ENCODE peak calls at places on chromosomes 2 and 18, in nine cellular contexts. One of them, this sample, is unnamed.

GRCh38 chr2:120110507-120110906 is 97.6 kb downstream of the EPB41L5 start:
- DNase-seq in hepatocyte: no peak
- DNase-seq in PC-3: no peak
- DNase-seq in neural progenitor cell: no peak
- DNase-seq in GM23248: no peak
- DNase-seq in MM.1S: no peak
- DNase-seq in SK-N-SH: no peak
- DNase-seq in GM23338: no peak
- DNase-seq in OCI-LY7: no peak
- DNase-seq in this sample: no peak

GRCh38 chr2:226971770-226972169 is 135.9 kb downstream of the RHBDD1 start:
- DNase-seq in neural progenitor cell: no peak
- DNase-seq in GM23248: no peak
- DNase-seq in SK-N-SH: no peak
- DNase-seq in OCI-LY7: peak
- DNase-seq in PC-3: no peak
- DNase-seq in hepatocyte: no peak
- DNase-seq in GM23338: no peak
- DNase-seq in MM.1S: peak
- DNase-seq in this sample: no peak

GRCh38 chr2:13006829-13007715 is 290.3 kb downstream of the TRIB2 start:
- DNase-seq in GM23338: peak
- DNase-seq in PC-3: peak
- DNase-seq in GM23248: peak
- DNase-seq in SK-N-SH: peak
- DNase-seq in OCI-LY7: peak
- DNase-seq in neural progenitor cell: peak
- DNase-seq in hepatocyte: peak
- DNase-seq in MM.1S: peak
- DNase-seq in this sample: peak

GRCh38 chr2:144548088-144548487 is 28.2 kb upstream of the ZEB2 start:
- DNase-seq in GM23338: no peak
- DNase-seq in hepatocyte: no peak
- DNase-seq in MM.1S: no peak
- DNase-seq in SK-N-SH: no peak
- DNase-seq in neural progenitor cell: no peak
- DNase-seq in GM23248: peak
- DNase-seq in PC-3: no peak
- DNase-seq in OCI-LY7: peak
- DNase-seq in this sample: no peak

GRCh38 chr2:241272298-241272721 is 43.2 kb downstream of the HDLBP start:
- DNase-seq in OCI-LY7: no peak
- DNase-seq in GM23248: peak
- DNase-seq in MM.1S: peak
- DNase-seq in PC-3: peak
- DNase-seq in GM23338: peak
- DNase-seq in SK-N-SH: peak
- DNase-seq in neural progenitor cell: peak
- DNase-seq in hepatocyte: peak
- DNase-seq in this sample: no peak

GRCh38 chr2:66830881-66831280 is 396.0 kb downstream of the MEIS1 start:
- DNase-seq in SK-N-SH: no peak
- DNase-seq in neural progenitor cell: no peak
- DNase-seq in GM23248: no peak
- DNase-seq in GM23338: no peak
- DNase-seq in MM.1S: no peak
- DNase-seq in PC-3: no peak
- DNase-seq in OCI-LY7: no peak
- DNase-seq in hepatocyte: no peak
- DNase-seq in this sample: no peak

GRCh38 chr2:27796991-27797752 is 25.7 kb downstream of the MRPL33 start:
- DNase-seq in PC-3: no peak
- DNase-seq in GM23248: no peak
- DNase-seq in MM.1S: no peak
- DNase-seq in GM23338: no peak
- DNase-seq in neural progenitor cell: no peak
- DNase-seq in SK-N-SH: no peak
- DNase-seq in OCI-LY7: no peak
- DNase-seq in hepatocyte: no peak
- DNase-seq in this sample: no peak

GRCh38 chr2:46226620-46227019 is 70.6 kb upstream of the EPAS1 start:
- DNase-seq in neural progenitor cell: no peak
- DNase-seq in GM23338: no peak
- DNase-seq in hepatocyte: no peak
- DNase-seq in GM23248: no peak
- DNase-seq in OCI-LY7: no peak
- DNase-seq in PC-3: no peak
- DNase-seq in SK-N-SH: no peak
- DNase-seq in MM.1S: no peak
- DNase-seq in this sample: no peak

GRCh38 chr2:217756375-217757107 is 246.3 kb downstream of the TNS1 start:
- DNase-seq in neural progenitor cell: peak
- DNase-seq in hepatocyte: peak
- DNase-seq in GM23338: peak
- DNase-seq in OCI-LY7: peak
- DNase-seq in SK-N-SH: peak
- DNase-seq in PC-3: peak
- DNase-seq in GM23248: peak
- DNase-seq in MM.1S: peak
- DNase-seq in this sample: peak

GRCh38 chr18:39561136-39561535 is 1995.5 kb upstream of the CELF4 start:
- DNase-seq in OCI-LY7: no peak
- DNase-seq in GM23338: no peak
- DNase-seq in PC-3: no peak
- DNase-seq in neural progenitor cell: no peak
- DNase-seq in hepatocyte: no peak
- DNase-seq in GM23248: peak
- DNase-seq in MM.1S: no peak
- DNase-seq in SK-N-SH: no peak
- DNase-seq in this sample: no peak

GRCh38 chr2:215374002-215374401 is 61.9 kb downstream of the FN1 start:
- DNase-seq in PC-3: no peak
- DNase-seq in neural progenitor cell: no peak
- DNase-seq in MM.1S: no peak
- DNase-seq in hepatocyte: no peak
- DNase-seq in GM23338: no peak
- DNase-seq in OCI-LY7: no peak
- DNase-seq in SK-N-SH: no peak
- DNase-seq in GM23248: no peak
- DNase-seq in this sample: no peak

GRCh38 chr2:182929972-182930371 is 63.5 kb upstream of the FRZB start:
- DNase-seq in neural progenitor cell: peak
- DNase-seq in GM23338: no peak
- DNase-seq in MM.1S: no peak
- DNase-seq in SK-N-SH: no peak
- DNase-seq in PC-3: no peak
- DNase-seq in OCI-LY7: no peak
- DNase-seq in GM23248: no peak
- DNase-seq in hepatocyte: no peak
- DNase-seq in this sample: no peak

GRCh38 chr18:33812186-33812585 is 234.2 kb downstream of the ASXL3 start:
- DNase-seq in GM23248: no peak
- DNase-seq in MM.1S: no peak
- DNase-seq in neural progenitor cell: no peak
- DNase-seq in GM23338: no peak
- DNase-seq in SK-N-SH: no peak
- DNase-seq in OCI-LY7: no peak
- DNase-seq in PC-3: no peak
- DNase-seq in hepatocyte: peak
- DNase-seq in this sample: no peak
- TF ChIP-seq EZH2phosphoT487 in GM23248: no peak
- TF ChIP-seq EZH2phosphoT487 in MM.1S: no peak
- TF ChIP-seq EZH2phosphoT487 in neural progenitor cell: no peak
- TF ChIP-seq EZH2phosphoT487 in GM23338: no peak
- TF ChIP-seq EZH2phosphoT487 in SK-N-SH: no peak
- TF ChIP-seq EZH2phosphoT487 in OCI-LY7: no peak
- TF ChIP-seq EZH2phosphoT487 in PC-3: no peak
- TF ChIP-seq EZH2phosphoT487 in hepatocyte: no peak
- TF ChIP-seq EZH2phosphoT487 in this sample: no peak

GRCh38 chr2:152415811-152416210 is 80.8 kb downstream of the FMNL2 start:
- DNase-seq in PC-3: no peak
- DNase-seq in GM23248: peak
- DNase-seq in OCI-LY7: no peak
- DNase-seq in MM.1S: no peak
- DNase-seq in hepatocyte: no peak
- DNase-seq in neural progenitor cell: no peak
- DNase-seq in GM23338: no peak
- DNase-seq in SK-N-SH: no peak
- DNase-seq in this sample: no peak

GRCh38 chr2:152418688-152419087 is 83.7 kb downstream of the FMNL2 start:
- DNase-seq in GM23338: no peak
- DNase-seq in neural progenitor cell: no peak
- DNase-seq in OCI-LY7: no peak
- DNase-seq in MM.1S: peak
- DNase-seq in GM23248: peak
- DNase-seq in hepatocyte: no peak
- DNase-seq in SK-N-SH: no peak
- DNase-seq in PC-3: no peak
- DNase-seq in this sample: no peak

GRCh38 chr2:152411154-152411553 is 76.2 kb downstream of the FMNL2 start:
- DNase-seq in SK-N-SH: no peak
- DNase-seq in MM.1S: no peak
- DNase-seq in PC-3: no peak
- DNase-seq in GM23248: no peak
- DNase-seq in hepatocyte: no peak
- DNase-seq in GM23338: no peak
- DNase-seq in neural progenitor cell: no peak
- DNase-seq in OCI-LY7: no peak
- DNase-seq in this sample: no peak

GRCh38 chr2:152413228-152414030 is 78.5 kb downstream of the FMNL2 start:
- DNase-seq in OCI-LY7: no peak
- DNase-seq in GM23338: no peak
- DNase-seq in neural progenitor cell: peak
- DNase-seq in SK-N-SH: no peak
- DNase-seq in MM.1S: no peak
- DNase-seq in hepatocyte: no peak
- DNase-seq in GM23248: no peak
- DNase-seq in PC-3: no peak
- DNase-seq in this sample: no peak

DNA sequence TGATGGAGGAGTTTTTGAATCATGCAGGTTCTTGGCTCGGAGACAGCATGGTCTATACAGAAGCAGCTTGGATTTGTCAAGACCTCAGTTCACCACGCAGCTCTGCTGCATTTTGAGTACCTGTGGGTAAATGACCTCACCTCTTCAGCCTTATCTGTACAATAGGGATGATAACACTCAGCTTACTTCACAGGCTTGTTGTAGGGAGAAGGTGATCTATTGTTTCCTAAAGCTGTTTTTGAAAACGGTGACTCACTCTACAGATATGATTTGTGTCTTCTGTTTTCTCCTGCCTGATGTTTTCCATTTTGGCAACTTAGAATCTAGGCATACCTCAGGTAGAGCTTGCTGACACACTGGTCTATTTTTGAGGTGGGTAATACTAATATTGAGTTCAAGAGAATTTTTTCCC is 80.3 kb downstream of the FMNL2 start:
- DNase-seq in GM23248: peak
- DNase-seq in SK-N-SH: no peak
- DNase-seq in OCI-LY7: no peak
- DNase-seq in MM.1S: no peak
- DNase-seq in neural progenitor cell: no peak
- DNase-seq in hepatocyte: peak
- DNase-seq in PC-3: peak
- DNase-seq in GM23338: no peak
- DNase-seq in this sample: peak
- TF ChIP-seq EZH2phosphoT487 in GM23248: no peak
- TF ChIP-seq EZH2phosphoT487 in SK-N-SH: no peak
- TF ChIP-seq EZH2phosphoT487 in OCI-LY7: no peak
- TF ChIP-seq EZH2phosphoT487 in MM.1S: no peak
- TF ChIP-seq EZH2phosphoT487 in neural progenitor cell: no peak
- TF ChIP-seq EZH2phosphoT487 in hepatocyte: no peak
- TF ChIP-seq EZH2phosphoT487 in PC-3: no peak
- TF ChIP-seq EZH2phosphoT487 in GM23338: no peak
- TF ChIP-seq EZH2phosphoT487 in this sample: no peak

GRCh38 chr18:46413684-46414083 is 243.3 kb downstream of the LOXHD1 start:
- DNase-seq in SK-N-SH: no peak
- DNase-seq in MM.1S: no peak
- DNase-seq in GM23248: no peak
- DNase-seq in PC-3: no peak
- DNase-seq in OCI-LY7: no peak
- DNase-seq in GM23338: no peak
- DNase-seq in neural progenitor cell: no peak
- DNase-seq in hepatocyte: no peak
- DNase-seq in this sample: no peak

GRCh38 chr18:46414863-46415262 is 242.2 kb downstream of the LOXHD1 start:
- DNase-seq in neural progenitor cell: peak
- DNase-seq in hepatocyte: no peak
- DNase-seq in MM.1S: no peak
- DNase-seq in GM23338: peak
- DNase-seq in GM23248: no peak
- DNase-seq in PC-3: no peak
- DNase-seq in OCI-LY7: no peak
- DNase-seq in SK-N-SH: peak
- DNase-seq in this sample: no peak

GRCh38 chr18:46411191-46411590 is 245.8 kb downstream of the LOXHD1 start:
- DNase-seq in GM23338: no peak
- DNase-seq in GM23248: no peak
- DNase-seq in OCI-LY7: no peak
- DNase-seq in PC-3: no peak
- DNase-seq in MM.1S: no peak
- DNase-seq in hepatocyte: no peak
- DNase-seq in neural progenitor cell: no peak
- DNase-seq in SK-N-SH: no peak
- DNase-seq in this sample: no peak

GRCh38 chr18:46411862-46412690 is 244.9 kb downstream of the LOXHD1 start:
- DNase-seq in MM.1S: no peak
- DNase-seq in SK-N-SH: peak
- DNase-seq in PC-3: no peak
- DNase-seq in hepatocyte: no peak
- DNase-seq in GM23338: peak
- DNase-seq in neural progenitor cell: no peak
- DNase-seq in GM23248: no peak
- DNase-seq in OCI-LY7: no peak
- DNase-seq in this sample: no peak

DNA sequence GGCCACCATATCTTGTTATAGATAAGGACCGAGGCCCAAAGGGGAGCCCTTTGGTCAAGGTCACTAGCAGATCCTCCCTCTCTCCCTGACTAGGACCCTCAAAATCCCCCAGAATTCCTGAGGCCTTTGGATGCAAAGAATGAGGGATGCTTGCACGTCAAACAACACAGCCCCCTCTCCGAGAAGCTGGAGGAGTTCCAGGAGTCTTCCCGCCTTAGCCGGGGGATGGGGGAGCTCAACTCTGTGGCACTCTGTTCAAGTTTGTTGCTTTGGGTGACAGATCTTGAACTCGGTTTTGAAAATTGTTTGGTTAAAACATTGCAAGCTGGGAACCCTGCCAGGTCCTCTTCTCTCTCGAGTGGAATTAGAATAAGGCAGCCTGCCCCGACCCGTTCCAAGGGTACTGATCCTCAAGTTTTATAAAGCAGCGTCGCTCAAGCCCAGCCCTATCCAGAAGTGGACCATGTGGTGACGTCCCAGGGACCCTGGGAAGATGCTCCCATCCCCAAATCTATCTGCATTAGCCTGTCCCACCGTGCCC is 244.1 kb downstream of the LOXHD1 start:
- DNase-seq in GM23248: no peak
- DNase-seq in GM23338: no peak
- DNase-seq in MM.1S: no peak
- DNase-seq in SK-N-SH: no peak
- DNase-seq in PC-3: no peak
- DNase-seq in OCI-LY7: no peak
- DNase-seq in neural progenitor cell: no peak
- DNase-seq in hepatocyte: peak
- DNase-seq in this sample: no peak
- TF ChIP-seq EZH2phosphoT487 in GM23248: no peak
- TF ChIP-seq EZH2phosphoT487 in GM23338: no peak
- TF ChIP-seq EZH2phosphoT487 in MM.1S: no peak
- TF ChIP-seq EZH2phosphoT487 in SK-N-SH: no peak
- TF ChIP-seq EZH2phosphoT487 in PC-3: no peak
- TF ChIP-seq EZH2phosphoT487 in OCI-LY7: no peak
- TF ChIP-seq EZH2phosphoT487 in neural progenitor cell: no peak
- TF ChIP-seq EZH2phosphoT487 in hepatocyte: no peak
- TF ChIP-seq EZH2phosphoT487 in this sample: no peak

GRCh38 chr18:55381277-55381676 is 206.7 kb downstream of the TCF4 start:
- DNase-seq in OCI-LY7: no peak
- DNase-seq in GM23248: peak
- DNase-seq in SK-N-SH: no peak
- DNase-seq in PC-3: no peak
- DNase-seq in neural progenitor cell: no peak
- DNase-seq in MM.1S: peak
- DNase-seq in GM23338: no peak
- DNase-seq in hepatocyte: no peak
- DNase-seq in this sample: no peak
- TF ChIP-seq EZH2phosphoT487 in OCI-LY7: no peak
- TF ChIP-seq EZH2phosphoT487 in GM23248: peak
- TF ChIP-seq EZH2phosphoT487 in SK-N-SH: no peak
- TF ChIP-seq EZH2phosphoT487 in PC-3: no peak
- TF ChIP-seq EZH2phosphoT487 in neural progenitor cell: no peak
- TF ChIP-seq EZH2phosphoT487 in MM.1S: no peak
- TF ChIP-seq EZH2phosphoT487 in GM23338: no peak
- TF ChIP-seq EZH2phosphoT487 in hepatocyte: no peak
- TF ChIP-seq EZH2phosphoT487 in this sample: no peak

This sample was measured in HCT116.